ENCODE peak calls at places on chromosome X, in nine cellular contexts. One of them, this sample, is unnamed.

GRCh38 chrX:20061869-20062254 is 54.8 kb downstream of the MAP7D2 start:
- DNase-seq in suprapubic skin: no peak
- DNase-seq in uterus: no peak
- DNase-seq in HCT116: no peak
- DNase-seq in K562: no peak
- DNase-seq in A549: no peak
- DNase-seq in GM12891: no peak
- DNase-seq in transverse colon: no peak
- DNase-seq in prostate gland: no peak
- DNase-seq in this sample: no peak

GRCh38 chrX:40863671-40864070 is 128.3 kb upstream of the MED14 start:
- DNase-seq in suprapubic skin: no peak
- DNase-seq in uterus: no peak
- DNase-seq in HCT116: no peak
- DNase-seq in K562: no peak
- DNase-seq in A549: no peak
- DNase-seq in GM12891: no peak
- DNase-seq in transverse colon: no peak
- DNase-seq in prostate gland: no peak
- DNase-seq in this sample: no peak

GRCh38 chrX:17706676-17707075 is 30.6 kb upstream of the SCML1 start:
- DNase-seq in suprapubic skin: no peak
- DNase-seq in uterus: peak
- DNase-seq in HCT116: no peak
- DNase-seq in K562: no peak
- DNase-seq in A549: peak
- DNase-seq in GM12891: no peak
- DNase-seq in transverse colon: no peak
- DNase-seq in prostate gland: no peak
- DNase-seq in this sample: no peak

GRCh38 chrX:134484039-134484438 is 24.1 kb downstream of the HPRT1 start:
- DNase-seq in suprapubic skin: no peak
- DNase-seq in uterus: no peak
- DNase-seq in HCT116: peak
- DNase-seq in K562: peak
- DNase-seq in A549: peak
- DNase-seq in GM12891: no peak
- DNase-seq in transverse colon: no peak
- DNase-seq in prostate gland: no peak
- DNase-seq in this sample: no peak

GRCh38 chrX:39614680-39614998 is 483.1 kb downstream of the BCOR start:
- DNase-seq in suprapubic skin: no peak
- DNase-seq in uterus: no peak
- DNase-seq in HCT116: no peak
- DNase-seq in K562: no peak
- DNase-seq in A549: no peak
- DNase-seq in GM12891: no peak
- DNase-seq in transverse colon: no peak
- DNase-seq in prostate gland: peak
- DNase-seq in this sample: no peak

GRCh38 chrX:17596051-17596450 is 141.2 kb upstream of the SCML1 start:
- DNase-seq in suprapubic skin: no peak
- DNase-seq in uterus: no peak
- DNase-seq in HCT116: no peak
- DNase-seq in K562: no peak
- DNase-seq in A549: no peak
- DNase-seq in GM12891: no peak
- DNase-seq in transverse colon: no peak
- DNase-seq in prostate gland: no peak
- DNase-seq in this sample: no peak

GRCh38 chrX:8731579-8732395 is at the start of gene ANOS1:
- DNase-seq in suprapubic skin: no peak
- DNase-seq in uterus: no peak
- DNase-seq in HCT116: no peak
- DNase-seq in K562: no peak
- DNase-seq in A549: no peak
- DNase-seq in GM12891: no peak
- DNase-seq in transverse colon: no peak
- DNase-seq in prostate gland: peak
- DNase-seq in this sample: peak

GRCh38 chrX:31217111-31217510 is 145.3 kb upstream of the FTHL17 start:
- DNase-seq in suprapubic skin: no peak
- DNase-seq in uterus: no peak
- DNase-seq in HCT116: no peak
- DNase-seq in K562: no peak
- DNase-seq in A549: no peak
- DNase-seq in GM12891: no peak
- DNase-seq in transverse colon: no peak
- DNase-seq in prostate gland: no peak
- DNase-seq in this sample: no peak

GRCh38 chrX:45903781-45904201 is 641.4 kb downstream of the ZNF674 start:
- DNase-seq in suprapubic skin: no peak
- DNase-seq in uterus: no peak
- DNase-seq in HCT116: no peak
- DNase-seq in K562: no peak
- DNase-seq in A549: no peak
- DNase-seq in GM12891: no peak
- DNase-seq in transverse colon: no peak
- DNase-seq in prostate gland: no peak
- DNase-seq in this sample: no peak

GRCh38 chrX:130057209-130057608 is 53.1 kb downstream of the ELF4 start:
- DNase-seq in suprapubic skin: no peak
- DNase-seq in uterus: no peak
- DNase-seq in HCT116: no peak
- DNase-seq in K562: no peak
- DNase-seq in A549: no peak
- DNase-seq in GM12891: no peak
- DNase-seq in transverse colon: no peak
- DNase-seq in prostate gland: no peak
- DNase-seq in this sample: no peak

GRCh38 chrX:11419102-11419501 is 125.9 kb downstream of the AMELX start:
- DNase-seq in suprapubic skin: no peak
- DNase-seq in uterus: no peak
- DNase-seq in HCT116: no peak
- DNase-seq in K562: peak
- DNase-seq in A549: no peak
- DNase-seq in GM12891: no peak
- DNase-seq in transverse colon: no peak
- DNase-seq in prostate gland: no peak
- DNase-seq in this sample: no peak

GRCh38 chrX:85994228-85994627 is 53.1 kb downstream of the CHM start:
- DNase-seq in suprapubic skin: no peak
- DNase-seq in uterus: no peak
- DNase-seq in HCT116: no peak
- DNase-seq in K562: no peak
- DNase-seq in A549: no peak
- DNase-seq in GM12891: no peak
- DNase-seq in transverse colon: no peak
- DNase-seq in prostate gland: no peak
- DNase-seq in this sample: no peak

GRCh38 chrX:46325312-46325877 is 219.8 kb downstream of the ZNF674 start:
- DNase-seq in suprapubic skin: no peak
- DNase-seq in uterus: no peak
- DNase-seq in HCT116: peak
- DNase-seq in K562: no peak
- DNase-seq in A549: peak
- DNase-seq in GM12891: no peak
- DNase-seq in transverse colon: no peak
- DNase-seq in prostate gland: no peak
- DNase-seq in this sample: peak

GRCh38 chrX:29561417-29561816 is 653.9 kb upstream of the MAGEB2 start:
- DNase-seq in suprapubic skin: no peak
- DNase-seq in uterus: no peak
- DNase-seq in HCT116: no peak
- DNase-seq in K562: no peak
- DNase-seq in A549: no peak
- DNase-seq in GM12891: no peak
- DNase-seq in transverse colon: no peak
- DNase-seq in prostate gland: no peak
- DNase-seq in this sample: no peak

GRCh38 chrX:68829594-68830485 is 1.0 kb downstream of the EFNB1 start:
- DNase-seq in suprapubic skin: peak
- DNase-seq in uterus: no peak
- DNase-seq in HCT116: no peak
- DNase-seq in K562: no peak
- DNase-seq in A549: peak
- DNase-seq in GM12891: no peak
- DNase-seq in transverse colon: no peak
- DNase-seq in prostate gland: no peak
- DNase-seq in this sample: no peak

GRCh38 chrX:95056901-95057300 is 1382.9 kb downstream of the FAM133A start:
- DNase-seq in suprapubic skin: no peak
- DNase-seq in uterus: no peak
- DNase-seq in HCT116: no peak
- DNase-seq in K562: peak
- DNase-seq in A549: no peak
- DNase-seq in GM12891: no peak
- DNase-seq in transverse colon: no peak
- DNase-seq in prostate gland: no peak
- DNase-seq in this sample: no peak

GRCh38 chrX:135520553-135521404 is at the start of gene INTS6L:
- DNase-seq in suprapubic skin: peak
- DNase-seq in uterus: peak
- DNase-seq in HCT116: peak
- DNase-seq in K562: peak
- DNase-seq in A549: no peak
- DNase-seq in GM12891: peak
- DNase-seq in transverse colon: peak
- DNase-seq in prostate gland: peak
- DNase-seq in this sample: peak

GRCh38 chrX:135522878-135523693 is 2.6 kb downstream of the INTS6L start:
- DNase-seq in suprapubic skin: no peak
- DNase-seq in uterus: no peak
- DNase-seq in HCT116: no peak
- DNase-seq in K562: no peak
- DNase-seq in A549: no peak
- DNase-seq in GM12891: no peak
- DNase-seq in transverse colon: no peak
- DNase-seq in prostate gland: no peak
- DNase-seq in this sample: no peak

GRCh38 chrX:135522132-135522530 is 1.7 kb downstream of the INTS6L start:
- DNase-seq in suprapubic skin: no peak
- DNase-seq in uterus: no peak
- DNase-seq in HCT116: no peak
- DNase-seq in K562: peak
- DNase-seq in A549: no peak
- DNase-seq in GM12891: no peak
- DNase-seq in transverse colon: no peak
- DNase-seq in prostate gland: no peak
- DNase-seq in this sample: no peak

GRCh38 chrX:135520022-135520552 is 373 bp upstream of the INTS6L start:
- DNase-seq in suprapubic skin: no peak
- DNase-seq in uterus: no peak
- DNase-seq in HCT116: no peak
- DNase-seq in K562: no peak
- DNase-seq in A549: no peak
- DNase-seq in GM12891: no peak
- DNase-seq in transverse colon: no peak
- DNase-seq in prostate gland: no peak
- DNase-seq in this sample: no peak

GRCh38 chrX:135521405-135522131 is 1.1 kb downstream of the INTS6L start:
- DNase-seq in suprapubic skin: peak
- DNase-seq in uterus: peak
- DNase-seq in HCT116: peak
- DNase-seq in K562: peak
- DNase-seq in A549: peak
- DNase-seq in GM12891: peak
- DNase-seq in transverse colon: peak
- DNase-seq in prostate gland: peak
- DNase-seq in this sample: peak
- TF ChIP-seq POLR2A in suprapubic skin: peak
- TF ChIP-seq POLR2A in uterus: peak
- TF ChIP-seq POLR2A in HCT116: no peak
- TF ChIP-seq POLR2A in K562: peak
- TF ChIP-seq POLR2A in A549: peak
- TF ChIP-seq POLR2A in GM12891: peak
- TF ChIP-seq POLR2A in transverse colon: peak
- TF ChIP-seq POLR2A in prostate gland: peak
- TF ChIP-seq POLR2A in this sample: peak

DNA sequence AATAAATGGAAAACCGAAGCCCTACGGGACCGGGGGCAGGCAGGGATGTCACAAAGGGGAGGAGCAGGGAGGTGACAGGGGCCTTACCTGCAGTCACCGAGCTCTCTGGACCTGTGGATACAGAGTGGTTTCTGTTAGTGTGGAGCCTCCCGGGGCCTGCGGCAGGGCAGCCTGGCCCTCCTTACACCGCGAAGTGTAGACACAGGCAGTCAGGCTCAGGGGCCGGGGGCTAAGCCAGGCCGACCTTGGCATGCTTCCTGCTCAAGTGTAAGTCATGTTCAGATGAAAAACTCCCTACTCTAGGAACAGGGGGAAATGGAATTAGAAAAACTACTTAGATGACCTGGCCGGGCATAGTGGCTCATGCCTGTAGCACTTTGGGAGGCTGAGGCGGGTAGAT is 4.3 kb downstream of the FAM3A start:
- DNase-seq in suprapubic skin: no peak
- DNase-seq in uterus: no peak
- DNase-seq in HCT116: no peak
- DNase-seq in K562: no peak
- DNase-seq in A549: no peak
- DNase-seq in GM12891: no peak
- DNase-seq in transverse colon: no peak
- DNase-seq in prostate gland: no peak
- DNase-seq in this sample: no peak
- TF ChIP-seq POLR2A in suprapubic skin: no peak
- TF ChIP-seq POLR2A in uterus: no peak
- TF ChIP-seq POLR2A in HCT116: no peak
- TF ChIP-seq POLR2A in K562: no peak
- TF ChIP-seq POLR2A in A549: no peak
- TF ChIP-seq POLR2A in GM12891: no peak
- TF ChIP-seq POLR2A in transverse colon: no peak
- TF ChIP-seq POLR2A in prostate gland: no peak
- TF ChIP-seq POLR2A in this sample: no peak

DNA sequence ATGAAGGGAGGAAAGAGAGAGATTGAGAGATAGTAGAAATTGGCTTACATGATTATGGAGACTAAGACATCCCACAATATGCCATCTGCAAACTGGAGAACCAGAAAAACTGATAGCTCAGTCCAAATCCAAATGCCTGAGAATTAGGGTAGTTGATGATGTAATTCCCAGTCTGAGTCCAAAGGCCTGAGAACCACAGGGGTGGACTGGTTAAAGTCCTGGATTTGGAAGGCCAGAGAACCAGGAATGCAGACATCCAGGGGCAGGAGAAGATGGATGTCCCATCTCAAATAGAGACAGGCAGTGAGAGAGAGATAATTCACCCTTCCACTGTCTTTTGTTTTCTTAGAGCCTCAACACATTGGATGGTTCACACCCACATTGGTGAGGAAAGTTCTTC is 345.7 kb upstream of the SPANXN4 start:
- DNase-seq in suprapubic skin: no peak
- DNase-seq in uterus: no peak
- DNase-seq in HCT116: no peak
- DNase-seq in K562: no peak
- DNase-seq in A549: no peak
- DNase-seq in GM12891: no peak
- DNase-seq in transverse colon: no peak
- DNase-seq in prostate gland: no peak
- DNase-seq in this sample: no peak
- TF ChIP-seq POLR2A in suprapubic skin: no peak
- TF ChIP-seq POLR2A in uterus: no peak
- TF ChIP-seq POLR2A in HCT116: no peak
- TF ChIP-seq POLR2A in K562: no peak
- TF ChIP-seq POLR2A in A549: no peak
- TF ChIP-seq POLR2A in GM12891: no peak
- TF ChIP-seq POLR2A in transverse colon: no peak
- TF ChIP-seq POLR2A in prostate gland: no peak
- TF ChIP-seq POLR2A in this sample: no peak

GRCh38 chrX:1392376-1393130 is 640 bp upstream of the SLC25A6 start:
- DNase-seq in suprapubic skin: no peak
- DNase-seq in uterus: peak
- DNase-seq in HCT116: no peak
- DNase-seq in K562: peak
- DNase-seq in A549: peak
- DNase-seq in GM12891: peak
- DNase-seq in transverse colon: peak
- DNase-seq in prostate gland: peak
- DNase-seq in this sample: no peak
- TF ChIP-seq POLR2A in suprapubic skin: no peak
- TF ChIP-seq POLR2A in uterus: no peak
- TF ChIP-seq POLR2A in HCT116: no peak
- TF ChIP-seq POLR2A in K562: no peak
- TF ChIP-seq POLR2A in A549: no peak
- TF ChIP-seq POLR2A in GM12891: peak
- TF ChIP-seq POLR2A in transverse colon: peak
- TF ChIP-seq POLR2A in prostate gland: no peak
- TF ChIP-seq POLR2A in this sample: peak

This sample was measured in H54.